ENCODE peak calls at places on chromosomes 3 and 15, in six cellular contexts. X is B cell, N is fibroblast of mammary gland, B is endothelial cell, Q is GM12878, L is adrenal gland. P is an unnamed sample.

GRCh38 chr3:181487236-181487978 is 224.3 kb upstream of the SOX2 start:
- DNase-seq in B (no peak), N (no peak), L (no peak), Q (no peak), X (no peak), P (no peak)

GRCh38 chr15:31402511-31403056 is 75.9 kb downstream of the KLF13 start:
- DNase-seq in X (no peak), Q (no peak), L (no peak), N (peak; percentile 94), B (no peak), P (no peak)

GRCh38 chr3:12471228-12471627 is 13.1 kb upstream of the TSEN2 start:
- DNase-seq in Q (no peak), B (no peak), L (no peak), X (no peak), N (no peak), P (no peak)

GRCh38 chr15:79673416-79674123 is 223.2 kb downstream of the MTHFS start:
- DNase-seq in N (peak; percentile 73), Q (peak; percentile 57), B (no peak), L (no peak), X (peak; percentile 34), P (no peak)

GRCh38 chr15:97410907-97411575 is 549.5 kb upstream of the ARRDC4 start:
- DNase-seq in Q (no peak), B (no peak), L (no peak), X (no peak), N (no peak), P (no peak)

GRCh38 chr3:11603628-11604027 is 40.1 kb downstream of the VGLL4 start:
- DNase-seq in N (peak; percentile 86), L (no peak), Q (no peak), B (no peak), X (no peak), P (no peak)

GRCh38 chr3:48553886-48554845 is 2.4 kb downstream of the PFKFB4 start:
- DNase-seq in L (no peak), Q (no peak), X (no peak), N (no peak), B (no peak), P (no peak)

GRCh38 chr3:131731709-131732108 is 228.9 kb upstream of the MRPL3 start:
- DNase-seq in L (no peak), Q (no peak), X (no peak), B (no peak), N (no peak), P (no peak)

GRCh38 chr3:128112406-128112968 is 11.1 kb downstream of the RUVBL1 start:
- DNase-seq in N (peak; percentile 94), B (no peak), L (peak; percentile 64), X (no peak), Q (peak; percentile 25), P (no peak)

GRCh38 chr15:63288778-63289378 is 11.5 kb downstream of the APH1B start:
- DNase-seq in Q (no peak), N (peak; percentile 69), B (no peak), L (no peak), X (no peak), P (no peak)

GRCh38 chr3:119700269-119700919 is 2.4 kb upstream of the CFAP91 start:
- DNase-seq in N (peak; percentile 61), L (no peak), Q (peak; percentile 74), B (no peak), X (peak; percentile 69), P (peak; percentile 81)

GRCh38 chr3:18189651-18190050 is 235.5 kb downstream of the SATB1 start:
- DNase-seq in X (no peak), L (no peak), N (peak; percentile 89), B (no peak), Q (no peak), P (no peak)

GRCh38 chr15:49901867-49902775 is 216.9 kb downstream of the ATP8B4 start:
- DNase-seq in Q (no peak), L (no peak), B (no peak), N (peak; percentile 83), X (no peak), P (no peak)

GRCh38 chr3:61685755-61686154 is 124.4 kb downstream of the PTPRG start:
- DNase-seq in X (no peak), B (no peak), L (no peak), N (no peak), Q (no peak), P (no peak)

GRCh38 chr15:81858586-81858985 is 187.2 kb downstream of the MEX3B start:
- DNase-seq in X (no peak), Q (no peak), N (no peak), B (no peak), L (no peak), P (no peak)

GRCh38 chr15:38702178-38702912 is 137.7 kb upstream of the RASGRP1 start:
- DNase-seq in B (no peak), L (no peak), Q (no peak), N (no peak), X (no peak), P (no peak)

GRCh38 chr15:80152896-80153876 is at the start of gene FAH:
- DNase-seq in B (no peak), Q (no peak), N (peak; percentile 47), L (peak; percentile 36), X (peak; percentile 48), P (peak; percentile 60)

GRCh38 chr15:20340331-20340811 is 201.2 kb downstream of the GOLGA6L6 start:
- DNase-seq in L (no peak), N (no peak), Q (no peak), X (peak; percentile 54), B (peak; percentile 37), P (peak; percentile 85)

GRCh38 chr3:127964053-127964452 is 49.0 kb downstream of the KBTBD12 start:
- DNase-seq in N (peak; percentile 25), X (no peak), L (no peak), Q (no peak), B (no peak), P (no peak)

GRCh38 chr15:98682992-98683701 is 34.8 kb downstream of the IGF1R start:
- DNase-seq in B (no peak), N (peak; percentile 32), L (no peak), X (no peak), Q (no peak), P (no peak)

DNA sequence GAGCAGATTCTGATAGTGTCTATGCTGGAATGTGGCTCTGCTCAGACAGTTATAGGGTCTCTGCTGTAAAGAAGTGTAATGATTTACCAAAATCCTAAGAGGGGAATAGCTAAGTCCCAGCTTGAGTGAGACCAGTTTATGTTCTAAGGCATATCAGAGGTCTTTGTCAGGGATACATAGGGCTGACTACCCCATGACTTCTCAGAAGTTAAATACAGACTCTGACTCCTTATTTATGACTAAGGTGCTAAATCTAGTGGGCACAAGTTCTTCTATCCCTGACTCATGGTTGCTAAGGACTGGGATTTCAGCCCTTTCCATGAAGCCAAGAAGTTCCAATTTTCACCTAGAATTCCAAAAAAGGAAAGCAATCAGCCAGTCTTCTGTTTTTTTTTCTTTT is 192.6 kb upstream of the POU1F1 start:
- DNase-seq in N (no peak), Q (no peak), B (no peak), L (no peak), X (no peak), P (no peak)
- TF ChIP-seq CTCF in N (no peak), Q (no peak), B (no peak), L (no peak), X (no peak), P (no peak)

GRCh38 chr15:41559239-41559488 is 152 bp downstream of the TYRO3 start:
- DNase-seq in N (no peak), X (no peak), L (no peak), Q (no peak), B (no peak), P (no peak)

GRCh38 chr15:41557673-41558399 is 1.2 kb upstream of the TYRO3 start:
- DNase-seq in X (peak; percentile 59), B (peak; percentile 74), L (peak; percentile 70), N (peak; percentile 66), Q (peak; percentile 7), P (no peak)

GRCh38 chr15:41556657-41557056 is 2.4 kb upstream of the TYRO3 start:
- DNase-seq in L (no peak), Q (no peak), X (no peak), N (no peak), B (no peak), P (no peak)

GRCh38 chr15:41559489-41560177 is 621 bp downstream of the TYRO3 start:
- DNase-seq in B (no peak), L (no peak), X (no peak), N (no peak), Q (no peak), P (no peak)

GRCh38 chr15:41558400-41559238 is at the start of gene TYRO3:
- DNase-seq in X (peak; percentile 46), L (peak; percentile 72), Q (no peak), B (peak; percentile 53), N (no peak), P (no peak)
- TF ChIP-seq CTCF in X (no peak), L (no peak), Q (no peak), B (no peak), N (no peak), P (no peak)

GRCh38 chr3:197856199-197856816 is 65.3 kb downstream of the LRCH3 start:
- DNase-seq in Q (no peak), B (no peak), N (no peak), X (no peak), L (no peak), P (no peak)

GRCh38 chr3:197858133-197858532 is 67.1 kb downstream of the LRCH3 start:
- DNase-seq in X (no peak), N (no peak), B (no peak), Q (no peak), L (no peak), P (no peak)

GRCh38 chr3:197854596-197855343 is 63.7 kb downstream of the LRCH3 start:
- DNase-seq in Q (no peak), L (no peak), B (peak; percentile 28), X (no peak), N (peak; percentile 60), P (no peak)

DNA sequence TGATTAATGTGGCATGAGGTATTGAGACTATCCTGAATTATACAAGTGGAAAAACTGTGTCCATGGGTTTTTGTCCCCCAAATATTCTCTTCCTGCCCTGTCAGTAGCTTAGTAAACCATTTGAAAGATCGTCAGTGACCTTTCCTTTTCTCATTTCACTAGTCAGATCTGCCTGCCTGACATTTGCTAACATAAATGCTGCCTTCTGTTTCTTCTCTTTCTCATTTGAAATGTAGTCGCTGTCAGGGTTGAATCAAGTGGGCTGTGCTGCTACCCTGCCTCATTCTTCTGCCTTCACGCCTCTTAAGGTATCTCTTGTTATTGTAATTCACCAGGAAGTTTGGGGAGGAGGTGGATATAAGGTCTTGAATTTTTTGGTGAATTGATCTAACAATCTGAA is 67.5 kb downstream of the LRCH3 start:
- DNase-seq in N (no peak), B (no peak), Q (no peak), X (no peak), L (no peak), P (no peak)
- TF ChIP-seq CTCF in N (no peak), B (no peak), Q (no peak), X (no peak), L (no peak), P (no peak)

DNA sequence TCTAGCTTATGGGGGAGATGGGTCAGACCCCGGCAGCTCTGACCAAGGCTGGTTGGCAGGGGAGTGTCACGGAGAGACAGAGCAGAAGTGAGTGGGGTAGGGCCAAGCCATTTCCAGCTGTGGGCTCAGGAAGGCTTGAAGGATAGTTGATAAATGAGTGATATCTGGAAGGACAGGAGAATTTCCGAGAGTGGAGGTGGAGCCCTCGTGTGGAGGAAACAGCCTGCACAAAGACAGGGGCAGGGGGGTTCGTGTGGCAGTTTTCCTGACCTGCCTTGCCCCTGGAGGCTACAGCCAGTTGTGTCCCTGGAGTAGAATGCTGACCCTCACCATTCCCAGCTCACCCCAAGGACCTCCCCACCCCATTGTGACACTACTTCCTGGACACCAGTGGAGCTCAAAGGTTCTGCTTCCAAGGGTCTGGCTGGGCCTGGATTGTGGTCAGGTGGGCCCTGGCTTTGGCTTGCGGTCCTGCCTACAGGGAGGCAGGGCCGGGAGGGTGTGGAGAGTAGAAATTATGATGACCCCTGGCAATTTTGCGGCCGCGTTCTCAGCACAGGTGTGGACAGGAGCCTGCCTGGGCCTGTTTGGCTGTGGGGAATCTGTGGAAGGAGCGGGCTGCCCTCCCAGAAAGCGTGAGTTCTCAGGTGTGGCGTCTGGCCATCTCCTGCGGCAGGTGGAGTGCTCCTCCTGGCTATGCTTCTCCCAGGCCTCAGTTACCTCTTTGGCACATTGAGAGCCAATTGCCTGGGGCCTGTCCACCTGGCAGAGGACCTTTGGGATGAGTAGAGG is at the start of gene SLC22A14:
- DNase-seq in B (no peak), X (no peak), L (no peak), Q (no peak), N (no peak), P (no peak)
- TF ChIP-seq CTCF in B (peak; percentile 17), X (no peak), L (no peak), Q (peak; percentile 25), N (no peak), P (no peak)

P was measured in CD14-positive monocyte.